ENCODE peak calls at places on chromosomes 13 and 19, in four cellular contexts. K is HT1080; H is CD8-positive, alpha-beta memory T cell; T is NCI-H1105 treated with DMSO at 0.1 percent for 48 hours. G is an unnamed sample.

GRCh38 chr13:51223284-51224270 is 1.4 kb downstream of the FAM124A start:
- DNase-seq in H (no peak), T (no peak), K (no peak), G (no peak)

GRCh38 chr13:80359459-80360297 is 18.8 kb upstream of the SPRY2 start:
- DNase-seq in H (no peak), K (no peak), T (peak), G (no peak)

GRCh38 chr13:31982540-31982939 is 49.0 kb upstream of the FRY start:
- DNase-seq in K (peak), H (no peak), T (peak), G (peak)

GRCh38 chr19:821228-821975 is at the start of gene PLPPR3:
- DNase-seq in T (no peak), K (no peak), H (no peak), G (no peak)

GRCh38 chr13:47955836-47956235 is 45.2 kb downstream of the SUCLA2 start:
- DNase-seq in K (no peak), H (no peak), T (no peak), G (no peak)

GRCh38 chr13:94157705-94158218 is 321.7 kb downstream of the DCT start:
- DNase-seq in K (no peak), H (no peak), T (no peak), G (no peak)

GRCh38 chr19:13154241-13154778 is 4.1 kb downstream of the IER2 start:
- DNase-seq in K (peak), H (peak), T (peak), G (peak)

GRCh38 chr13:35994131-35994966 is 136.8 kb downstream of the DCLK1 start:
- DNase-seq in K (peak), H (no peak), T (no peak), G (no peak)

GRCh38 chr13:102846261-102847015 is 606 bp downstream of the ERCC5 start:
- DNase-seq in K (peak), H (peak), T (peak), G (peak)

G was measured in lung.